ENCODE peak calls at places on chromosomes 13 and 19, in four cellular contexts. W is HFF-Myc, G is lung, T is cardiac fibroblast. F is an unnamed sample.

GRCh38 chr13:82698383-82698782 is 1183.9 kb downstream of the SLITRK1 start:
- DNase-seq in G (no peak), W (no peak), T (no peak), F (peak)

GRCh38 chr13:55244991-55245644 is 1895.6 kb upstream of the PRR20A start:
- DNase-seq in T (no peak), W (no peak), G (no peak), F (no peak)

GRCh38 chr13:23621316-23621645 is 51.1 kb downstream of the TNFRSF19 start:
- DNase-seq in W (peak), G (no peak), T (peak), F (peak)

GRCh38 chr13:97658556-97658955 is 224.6 kb downstream of the RAP2A start:
- DNase-seq in T (peak), W (no peak), G (no peak), F (no peak)

GRCh38 chr19:2097330-2098327 is 914 bp downstream of the IZUMO4 start:
- DNase-seq in T (no peak), W (no peak), G (no peak), F (no peak)

GRCh38 chr13:32067149-32067961 is 35.8 kb downstream of the FRY start:
- DNase-seq in W (no peak), G (no peak), T (no peak), F (no peak)

GRCh38 chr13:112842343-112842856 is 126.6 kb upstream of the MCF2L start:
- DNase-seq in W (no peak), T (peak), G (no peak), F (no peak)

GRCh38 chr13:99605417-99606321 is 104.4 kb downstream of the TM9SF2 start:
- DNase-seq in W (no peak), T (peak), G (peak), F (peak)

GRCh38 chr19:54160182-54160811 is 776 bp upstream of the LENG1 start:
- DNase-seq in W (no peak), G (no peak), T (peak), F (peak)

GRCh38 chr13:59734393-59734792 is 429.3 kb downstream of the DIAPH3 start:
- DNase-seq in T (no peak), G (no peak), W (no peak), F (no peak)

GRCh38 chr13:50379584-50379983 is 364.3 kb downstream of the KCNRG start:
- DNase-seq in G (no peak), W (no peak), T (no peak), F (no peak)

GRCh38 chr19:1020868-1021425 is at the start of gene TMEM259:
- DNase-seq in G (peak), T (peak), W (peak), F (peak)
- TF ChIP-seq CTCF in G (no peak), T (no peak), W (no peak), F (no peak)

GRCh38 chr19:8832132-8833021 is at the start of the genes MBD3L1 and ZNF558:
- DNase-seq in T (peak), W (peak), G (peak), F (peak)
- TF ChIP-seq CTCF in T (no peak), W (peak), G (peak), F (peak)

GRCh38 chr19:55544014-55544413 is 1.3 kb downstream of the SBK3 start:
- DNase-seq in W (no peak), T (no peak), G (no peak), F (no peak)
- TF ChIP-seq CTCF in W (no peak), T (no peak), G (no peak), F (no peak)

GRCh38 chr13:29336356-29336755 is 259.1 kb downstream of the SLC7A1 start:
- DNase-seq in G (no peak), W (no peak), T (no peak), F (no peak)

GRCh38 chr13:29339386-29340272 is 255.9 kb downstream of the SLC7A1 start:
- DNase-seq in G (no peak), T (no peak), W (no peak), F (no peak)
- TF ChIP-seq CTCF in G (no peak), T (no peak), W (no peak), F (no peak)

DNA sequence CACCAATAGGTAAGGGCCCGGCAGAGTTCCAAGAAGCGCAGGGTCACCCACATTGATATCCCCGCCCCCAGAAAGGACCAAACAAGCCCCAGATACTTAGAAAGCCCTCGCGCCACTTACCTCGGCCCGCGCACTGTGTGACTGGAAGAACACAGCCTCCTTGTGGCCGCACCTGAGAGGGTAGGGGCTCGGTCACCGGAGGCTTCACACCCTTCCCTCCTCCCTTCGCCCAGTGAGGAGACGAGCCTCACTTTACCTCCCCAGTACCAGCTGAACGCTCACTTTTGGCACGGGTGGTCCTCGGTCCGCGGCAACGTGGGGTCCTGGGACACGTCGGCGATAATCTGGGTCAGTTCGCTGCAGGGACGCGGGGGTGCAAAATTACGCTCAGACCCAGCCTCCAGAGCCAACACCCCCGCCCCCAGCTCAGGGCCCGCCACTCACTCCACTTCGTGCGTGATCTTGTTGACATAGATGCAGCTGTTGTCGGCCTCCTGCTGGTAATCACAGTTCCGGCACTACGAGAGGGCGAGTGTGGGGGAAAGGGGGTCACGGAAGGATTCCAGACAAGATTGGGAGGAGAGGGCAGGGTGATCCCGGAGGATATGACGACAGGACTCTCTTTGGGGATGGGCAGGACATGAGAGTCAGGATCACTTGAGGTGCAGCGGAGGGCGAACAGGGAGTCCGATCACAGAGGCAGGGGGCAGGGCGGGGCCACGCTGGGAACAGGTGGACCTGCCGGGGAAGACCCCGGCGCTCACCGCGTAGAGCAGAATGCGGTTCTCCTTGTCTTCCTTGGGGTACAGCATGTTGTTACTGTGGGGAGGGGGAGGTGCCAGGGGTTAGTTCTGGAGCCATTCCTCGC is 546 bp downstream of the POLR2I start:
- DNase-seq in G (peak), T (peak), W (no peak), F (no peak)
- TF ChIP-seq CTCF in G (no peak), T (peak), W (peak), F (no peak)

GRCh38 chr13:107516517-107516916 is 698.8 kb downstream of the LIG4 start:
- DNase-seq in T (no peak), G (no peak), W (no peak), F (no peak)
- TF ChIP-seq CTCF in T (no peak), G (no peak), W (no peak), F (no peak)

GRCh38 chr13:85508683-85509329 is 290.4 kb downstream of the SLITRK6 start:
- DNase-seq in T (peak), G (no peak), W (no peak), F (no peak)
- TF ChIP-seq CTCF in T (no peak), G (no peak), W (no peak), F (no peak)

GRCh38 chr13:87259479-87260083 is 411.6 kb upstream of the SLITRK5 start:
- DNase-seq in W (no peak), T (no peak), G (no peak), F (no peak)
- TF ChIP-seq CTCF in W (no peak), T (no peak), G (no peak), F (peak)

GRCh38 chr13:27449936-27450828 is at the start of gene MTIF3:
- DNase-seq in G (peak), T (peak), W (peak), F (peak)
- TF ChIP-seq CTCF in G (no peak), T (peak), W (no peak), F (no peak)

DNA sequence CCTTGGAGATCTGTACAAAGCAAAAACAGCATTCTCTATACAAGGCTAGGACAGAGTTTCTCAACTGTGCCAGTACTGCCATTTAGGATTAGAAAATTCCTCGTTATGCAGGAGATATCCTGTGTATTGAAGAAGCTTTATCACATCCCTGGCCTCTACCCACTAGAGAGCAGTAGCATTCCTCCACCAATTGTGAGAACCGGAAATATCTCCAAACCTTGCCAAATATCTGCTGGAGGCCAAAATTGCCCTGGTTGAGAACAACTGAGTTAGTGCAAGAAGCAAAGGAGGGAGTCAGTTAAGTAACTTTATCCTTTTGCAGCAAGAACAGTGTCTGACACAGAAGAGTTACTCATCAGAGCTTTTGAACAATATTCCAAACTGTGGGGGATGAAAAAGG is 16.2 kb upstream of the FREM2 start:
- DNase-seq in T (peak), W (no peak), G (no peak), F (no peak)
- TF ChIP-seq CTCF in T (no peak), W (no peak), G (no peak), F (no peak)